ENCODE peak calls at places on chromosomes 3 and 15, in five cellular contexts. One of them, this sample, is unnamed.

GRCh38 chr15:93321881-93322282 is 232.9 kb upstream of the RGMA start:
- DNase-seq in tibial artery: no peak
- DNase-seq in CD4-positive, CD25-positive, alpha-beta regulatory T cell: no peak
- DNase-seq in OCI-LY7: no peak
- DNase-seq in fibroblast of lung: no peak
- DNase-seq in this sample: no peak

GRCh38 chr15:26772588-26773484 is at the start of gene GABRB3:
- DNase-seq in CD4-positive, CD25-positive, alpha-beta regulatory T cell: no peak
- DNase-seq in fibroblast of lung: peak; percentile 8
- DNase-seq in tibial artery: no peak
- DNase-seq in OCI-LY7: no peak
- DNase-seq in this sample: peak; percentile 46

GRCh38 chr15:92907880-92908279 is 7.8 kb downstream of the CHD2 start:
- DNase-seq in CD4-positive, CD25-positive, alpha-beta regulatory T cell: no peak
- DNase-seq in fibroblast of lung: peak; percentile 66
- DNase-seq in tibial artery: no peak
- DNase-seq in OCI-LY7: no peak
- DNase-seq in this sample: peak; percentile 54

GRCh38 chr3:7959094-7959493 is 542.5 kb upstream of the LMCD1 start:
- DNase-seq in OCI-LY7: no peak
- DNase-seq in tibial artery: no peak
- DNase-seq in CD4-positive, CD25-positive, alpha-beta regulatory T cell: no peak
- DNase-seq in fibroblast of lung: no peak
- DNase-seq in this sample: no peak

GRCh38 chr15:63539517-63539916 is 35.1 kb downstream of the USP3 start:
- DNase-seq in OCI-LY7: no peak
- DNase-seq in CD4-positive, CD25-positive, alpha-beta regulatory T cell: no peak
- DNase-seq in tibial artery: no peak
- DNase-seq in fibroblast of lung: no peak
- DNase-seq in this sample: peak; percentile 49

GRCh38 chr3:63096248-63097058 is 181.7 kb upstream of the SYNPR start:
- DNase-seq in tibial artery: peak; percentile 62
- DNase-seq in OCI-LY7: no peak
- DNase-seq in CD4-positive, CD25-positive, alpha-beta regulatory T cell: no peak
- DNase-seq in fibroblast of lung: no peak
- DNase-seq in this sample: no peak

GRCh38 chr3:109382573-109382972 is 45.2 kb upstream of the DPPA4 start:
- DNase-seq in fibroblast of lung: no peak
- DNase-seq in CD4-positive, CD25-positive, alpha-beta regulatory T cell: no peak
- DNase-seq in tibial artery: no peak
- DNase-seq in OCI-LY7: no peak
- DNase-seq in this sample: no peak

GRCh38 chr3:56800373-56801150 is 1.2 kb downstream of the ARHGEF3 start:
- DNase-seq in tibial artery: no peak
- DNase-seq in CD4-positive, CD25-positive, alpha-beta regulatory T cell: peak; percentile 70
- DNase-seq in fibroblast of lung: no peak
- DNase-seq in OCI-LY7: peak; percentile 80
- DNase-seq in this sample: no peak

GRCh38 chr3:128488995-128489859 is 3.8 kb downstream of the GATA2 start:
- DNase-seq in CD4-positive, CD25-positive, alpha-beta regulatory T cell: no peak
- DNase-seq in fibroblast of lung: no peak
- DNase-seq in tibial artery: peak; percentile 73
- DNase-seq in OCI-LY7: no peak
- DNase-seq in this sample: peak; percentile 84

DNA sequence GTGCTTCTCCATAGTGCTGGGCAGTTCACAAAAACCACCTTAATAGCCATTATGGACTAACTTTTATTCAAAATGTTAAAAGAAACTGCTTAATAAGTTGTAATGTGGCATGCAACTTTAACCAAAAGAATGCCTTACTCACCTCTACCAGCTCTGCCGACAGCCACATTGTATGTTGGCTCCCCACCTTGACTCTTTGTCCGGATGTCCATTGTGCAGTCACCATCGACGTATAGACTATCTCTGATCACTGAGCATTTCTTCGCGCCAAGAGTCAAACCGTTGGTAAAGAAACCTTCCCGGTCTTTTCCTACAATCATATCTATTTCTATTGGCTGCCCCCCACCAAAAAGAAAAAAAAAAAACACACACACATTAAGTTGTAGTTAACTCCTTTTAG is 2.5 kb downstream of the PFN2 start:
- DNase-seq in fibroblast of lung: peak; percentile 15
- DNase-seq in CD4-positive, CD25-positive, alpha-beta regulatory T cell: no peak
- DNase-seq in tibial artery: no peak
- DNase-seq in OCI-LY7: no peak
- DNase-seq in this sample: no peak
- H3K4me3 ChIP-seq in fibroblast of lung: peak overlapping the region; percentile 86
- H3K4me3 ChIP-seq in CD4-positive, CD25-positive, alpha-beta regulatory T cell: no peak overlapping the region
- H3K4me3 ChIP-seq in tibial artery: peak overlapping the region; percentile 94
- H3K4me3 ChIP-seq in OCI-LY7: no peak overlapping the region
- H3K4me3 ChIP-seq in this sample: peak overlapping the region; percentile 84

GRCh38 chr15:70213779-70214178 is 116.1 kb upstream of the TLE3 start:
- DNase-seq in OCI-LY7: no peak
- DNase-seq in tibial artery: no peak
- DNase-seq in fibroblast of lung: no peak
- DNase-seq in CD4-positive, CD25-positive, alpha-beta regulatory T cell: no peak
- DNase-seq in this sample: no peak
- H3K27ac ChIP-seq in OCI-LY7: no peak overlapping the region
- H3K27ac ChIP-seq in tibial artery: no peak overlapping the region
- H3K27ac ChIP-seq in fibroblast of lung: no peak overlapping the region
- H3K27ac ChIP-seq in CD4-positive, CD25-positive, alpha-beta regulatory T cell: no peak overlapping the region
- H3K27ac ChIP-seq in this sample: no peak overlapping the region

GRCh38 chr15:71124937-71125755 is 9.9 kb downstream of the THSD4 start:
- DNase-seq in tibial artery: no peak
- DNase-seq in fibroblast of lung: peak; percentile 37
- DNase-seq in CD4-positive, CD25-positive, alpha-beta regulatory T cell: no peak
- DNase-seq in OCI-LY7: no peak
- DNase-seq in this sample: no peak
- H3K4me3 ChIP-seq in tibial artery: peak overlapping the region; percentile 1
- H3K4me3 ChIP-seq in fibroblast of lung: peak overlapping the region; percentile 31
- H3K4me3 ChIP-seq in CD4-positive, CD25-positive, alpha-beta regulatory T cell: no peak overlapping the region
- H3K4me3 ChIP-seq in OCI-LY7: no peak overlapping the region
- H3K4me3 ChIP-seq in this sample: no peak overlapping the region

DNA sequence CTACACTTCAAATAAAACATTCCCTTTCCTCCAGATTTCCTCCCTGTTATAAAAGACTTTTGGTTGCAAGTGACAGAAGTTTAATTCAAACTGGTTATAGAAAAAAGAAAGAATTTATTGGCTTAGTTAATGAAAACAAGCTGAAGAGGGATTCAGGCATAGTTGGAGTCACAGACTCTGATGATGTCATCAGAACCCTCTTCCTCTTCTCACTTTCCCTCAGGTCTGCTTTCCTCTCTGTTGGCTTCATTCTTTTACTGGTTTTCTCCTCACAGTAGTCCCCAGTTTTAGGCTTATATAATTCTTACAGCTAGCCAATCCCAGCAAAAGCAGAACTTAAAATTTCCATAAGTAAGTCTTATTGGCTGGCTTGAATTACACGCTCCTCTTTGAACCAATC is 32.0 kb upstream of the MBNL1 start:
- DNase-seq in OCI-LY7: no peak
- DNase-seq in CD4-positive, CD25-positive, alpha-beta regulatory T cell: no peak
- DNase-seq in fibroblast of lung: no peak
- DNase-seq in tibial artery: no peak
- DNase-seq in this sample: no peak
- H3K27ac ChIP-seq in OCI-LY7: no peak overlapping the region
- H3K27ac ChIP-seq in CD4-positive, CD25-positive, alpha-beta regulatory T cell: no peak overlapping the region
- H3K27ac ChIP-seq in fibroblast of lung: no peak overlapping the region
- H3K27ac ChIP-seq in tibial artery: no peak overlapping the region
- H3K27ac ChIP-seq in this sample: no peak overlapping the region

This sample was measured in heart right ventricle.